ENCODE peak calls at places on chromosome 11, in nine cellular contexts. One of them, this sample, is unnamed.

GRCh38 chr11:35169754-35170153 is 30.8 kb downstream of the CD44 start:
- DNase-seq in stomach: no peak
- DNase-seq in A673: no peak
- DNase-seq in CD8-positive, alpha-beta T cell: no peak
- DNase-seq in Caco-2: no peak
- DNase-seq in astrocyte of the cerebellum: no peak
- DNase-seq in RWPE1: no peak
- DNase-seq in GM20000: no peak
- DNase-seq in lower leg skin: no peak
- DNase-seq in this sample: no peak

GRCh38 chr11:83249972-83250593 is 36.1 kb downstream of the CCDC90B start:
- DNase-seq in stomach: no peak
- DNase-seq in A673: peak; percentile 68
- DNase-seq in CD8-positive, alpha-beta T cell: peak; percentile 22
- DNase-seq in Caco-2: peak; percentile 42
- DNase-seq in astrocyte of the cerebellum: peak; percentile 22
- DNase-seq in RWPE1: peak; percentile 58
- DNase-seq in GM20000: peak; percentile 51
- DNase-seq in lower leg skin: no peak
- DNase-seq in this sample: peak; percentile 47

GRCh38 chr11:2206291-2206690 is 34.7 kb upstream of the TH start:
- DNase-seq in stomach: peak; percentile 17
- DNase-seq in A673: no peak
- DNase-seq in CD8-positive, alpha-beta T cell: no peak
- DNase-seq in Caco-2: no peak
- DNase-seq in astrocyte of the cerebellum: no peak
- DNase-seq in RWPE1: no peak
- DNase-seq in GM20000: no peak
- DNase-seq in lower leg skin: peak; percentile 11
- DNase-seq in this sample: no peak

GRCh38 chr11:112096194-112096593 is 9.5 kb downstream of the SDHD start:
- DNase-seq in stomach: no peak
- DNase-seq in A673: no peak
- DNase-seq in CD8-positive, alpha-beta T cell: no peak
- DNase-seq in Caco-2: no peak
- DNase-seq in astrocyte of the cerebellum: no peak
- DNase-seq in RWPE1: no peak
- DNase-seq in GM20000: no peak
- DNase-seq in lower leg skin: no peak
- DNase-seq in this sample: no peak

GRCh38 chr11:126546191-126546590 is 190.7 kb downstream of the ST3GAL4 start:
- DNase-seq in stomach: no peak
- DNase-seq in A673: no peak
- DNase-seq in CD8-positive, alpha-beta T cell: no peak
- DNase-seq in Caco-2: no peak
- DNase-seq in astrocyte of the cerebellum: no peak
- DNase-seq in RWPE1: no peak
- DNase-seq in GM20000: no peak
- DNase-seq in lower leg skin: no peak
- DNase-seq in this sample: no peak

GRCh38 chr11:83206221-83206620 is 12.7 kb downstream of the ANKRD42 start:
- DNase-seq in stomach: no peak
- DNase-seq in A673: no peak
- DNase-seq in CD8-positive, alpha-beta T cell: no peak
- DNase-seq in Caco-2: no peak
- DNase-seq in astrocyte of the cerebellum: no peak
- DNase-seq in RWPE1: no peak
- DNase-seq in GM20000: no peak
- DNase-seq in lower leg skin: no peak
- DNase-seq in this sample: no peak

GRCh38 chr11:109521571-109522086 is 99.6 kb downstream of the C11orf87 start:
- DNase-seq in stomach: no peak
- DNase-seq in A673: no peak
- DNase-seq in CD8-positive, alpha-beta T cell: no peak
- DNase-seq in Caco-2: peak; percentile 12
- DNase-seq in astrocyte of the cerebellum: no peak
- DNase-seq in RWPE1: peak; percentile 2
- DNase-seq in GM20000: no peak
- DNase-seq in lower leg skin: no peak
- DNase-seq in this sample: no peak

GRCh38 chr11:31958086-31958735 is 132.7 kb upstream of the RCN1 start:
- DNase-seq in stomach: peak; percentile 60
- DNase-seq in A673: peak; percentile 93
- DNase-seq in CD8-positive, alpha-beta T cell: peak; percentile 32
- DNase-seq in Caco-2: peak; percentile 30
- DNase-seq in astrocyte of the cerebellum: no peak
- DNase-seq in RWPE1: peak; percentile 35
- DNase-seq in GM20000: peak; percentile 78
- DNase-seq in lower leg skin: peak; percentile 30
- DNase-seq in this sample: peak; percentile 73

GRCh38 chr11:78373689-78374088 is 43.9 kb downstream of the GAB2 start:
- DNase-seq in stomach: no peak
- DNase-seq in A673: no peak
- DNase-seq in CD8-positive, alpha-beta T cell: no peak
- DNase-seq in Caco-2: no peak
- DNase-seq in astrocyte of the cerebellum: no peak
- DNase-seq in RWPE1: no peak
- DNase-seq in GM20000: no peak
- DNase-seq in lower leg skin: no peak
- DNase-seq in this sample: no peak

GRCh38 chr11:64251986-64252837 is 882 bp downstream of the PLCB3 start:
- DNase-seq in stomach: peak; percentile 78
- DNase-seq in A673: peak; percentile 55
- DNase-seq in CD8-positive, alpha-beta T cell: no peak
- DNase-seq in Caco-2: peak; percentile 77
- DNase-seq in astrocyte of the cerebellum: no peak
- DNase-seq in RWPE1: no peak
- DNase-seq in GM20000: peak; percentile 69
- DNase-seq in lower leg skin: no peak
- DNase-seq in this sample: peak; percentile 70

GRCh38 chr11:64533501-64533900 is 57.5 kb upstream of the SLC22A12 start:
- DNase-seq in stomach: no peak
- DNase-seq in A673: no peak
- DNase-seq in CD8-positive, alpha-beta T cell: no peak
- DNase-seq in Caco-2: no peak
- DNase-seq in astrocyte of the cerebellum: no peak
- DNase-seq in RWPE1: no peak
- DNase-seq in GM20000: no peak
- DNase-seq in lower leg skin: no peak
- DNase-seq in this sample: no peak

GRCh38 chr11:114399490-114399889 is 821 bp downstream of the C11orf71 start:
- DNase-seq in stomach: no peak
- DNase-seq in A673: no peak
- DNase-seq in CD8-positive, alpha-beta T cell: no peak
- DNase-seq in Caco-2: peak; percentile 15
- DNase-seq in astrocyte of the cerebellum: no peak
- DNase-seq in RWPE1: no peak
- DNase-seq in GM20000: no peak
- DNase-seq in lower leg skin: no peak
- DNase-seq in this sample: no peak

GRCh38 chr11:61061081-61061826 is 41.0 kb upstream of the CD5 start:
- DNase-seq in stomach: no peak
- DNase-seq in A673: no peak
- DNase-seq in CD8-positive, alpha-beta T cell: peak; percentile 82
- DNase-seq in Caco-2: no peak
- DNase-seq in astrocyte of the cerebellum: no peak
- DNase-seq in RWPE1: peak; percentile 77
- DNase-seq in GM20000: peak; percentile 71
- DNase-seq in lower leg skin: no peak
- DNase-seq in this sample: peak; percentile 80

GRCh38 chr11:75200051-75200450 is 40.5 kb upstream of the TPBGL start:
- DNase-seq in stomach: no peak
- DNase-seq in A673: no peak
- DNase-seq in CD8-positive, alpha-beta T cell: no peak
- DNase-seq in Caco-2: no peak
- DNase-seq in astrocyte of the cerebellum: no peak
- DNase-seq in RWPE1: no peak
- DNase-seq in GM20000: no peak
- DNase-seq in lower leg skin: no peak
- DNase-seq in this sample: no peak

GRCh38 chr11:119694334-119694733 is 34.7 kb downstream of the NECTIN1 start:
- DNase-seq in stomach: peak; percentile 63
- DNase-seq in A673: no peak
- DNase-seq in CD8-positive, alpha-beta T cell: no peak
- DNase-seq in Caco-2: peak; percentile 62
- DNase-seq in astrocyte of the cerebellum: no peak
- DNase-seq in RWPE1: no peak
- DNase-seq in GM20000: peak; percentile 62
- DNase-seq in lower leg skin: no peak
- DNase-seq in this sample: peak; percentile 67

GRCh38 chr11:132028380-132029240 is 658.2 kb downstream of the NTM start:
- DNase-seq in stomach: peak; percentile 28
- DNase-seq in A673: peak; percentile 90
- DNase-seq in CD8-positive, alpha-beta T cell: no peak
- DNase-seq in Caco-2: peak; percentile 55
- DNase-seq in astrocyte of the cerebellum: peak; percentile 34
- DNase-seq in RWPE1: peak; percentile 17
- DNase-seq in GM20000: no peak
- DNase-seq in lower leg skin: no peak
- DNase-seq in this sample: peak; percentile 25

GRCh38 chr11:17683378-17684161 is 35.8 kb upstream of the MYOD1 start:
- DNase-seq in stomach: no peak
- DNase-seq in A673: no peak
- DNase-seq in CD8-positive, alpha-beta T cell: no peak
- DNase-seq in Caco-2: no peak
- DNase-seq in astrocyte of the cerebellum: peak; percentile 94
- DNase-seq in RWPE1: peak; percentile 38
- DNase-seq in GM20000: no peak
- DNase-seq in lower leg skin: no peak
- DNase-seq in this sample: no peak

GRCh38 chr11:103736323-103736722 is 300.1 kb upstream of the DDI1 start:
- DNase-seq in stomach: no peak
- DNase-seq in A673: no peak
- DNase-seq in CD8-positive, alpha-beta T cell: no peak
- DNase-seq in Caco-2: no peak
- DNase-seq in astrocyte of the cerebellum: no peak
- DNase-seq in RWPE1: no peak
- DNase-seq in GM20000: no peak
- DNase-seq in lower leg skin: no peak
- DNase-seq in this sample: no peak

GRCh38 chr11:44621140-44621681 is 55.7 kb downstream of the CD82 start:
- DNase-seq in stomach: peak; percentile 70
- DNase-seq in A673: peak; percentile 90
- DNase-seq in CD8-positive, alpha-beta T cell: peak; percentile 28
- DNase-seq in Caco-2: peak; percentile 89
- DNase-seq in astrocyte of the cerebellum: no peak
- DNase-seq in RWPE1: peak; percentile 74
- DNase-seq in GM20000: peak; percentile 59
- DNase-seq in lower leg skin: peak; percentile 59
- DNase-seq in this sample: peak; percentile 71

GRCh38 chr11:11478687-11479086 is 125.6 kb upstream of the CSNK2A3 start:
- DNase-seq in stomach: no peak
- DNase-seq in A673: no peak
- DNase-seq in CD8-positive, alpha-beta T cell: no peak
- DNase-seq in Caco-2: no peak
- DNase-seq in astrocyte of the cerebellum: no peak
- DNase-seq in RWPE1: no peak
- DNase-seq in GM20000: no peak
- DNase-seq in lower leg skin: no peak
- DNase-seq in this sample: no peak

GRCh38 chr11:62806611-62807121 is 1.4 kb upstream of the NXF1 start:
- DNase-seq in stomach: no peak
- DNase-seq in A673: no peak
- DNase-seq in CD8-positive, alpha-beta T cell: no peak
- DNase-seq in Caco-2: no peak
- DNase-seq in astrocyte of the cerebellum: no peak
- DNase-seq in RWPE1: no peak
- DNase-seq in GM20000: no peak
- DNase-seq in lower leg skin: peak; percentile 49
- DNase-seq in this sample: no peak

DNA sequence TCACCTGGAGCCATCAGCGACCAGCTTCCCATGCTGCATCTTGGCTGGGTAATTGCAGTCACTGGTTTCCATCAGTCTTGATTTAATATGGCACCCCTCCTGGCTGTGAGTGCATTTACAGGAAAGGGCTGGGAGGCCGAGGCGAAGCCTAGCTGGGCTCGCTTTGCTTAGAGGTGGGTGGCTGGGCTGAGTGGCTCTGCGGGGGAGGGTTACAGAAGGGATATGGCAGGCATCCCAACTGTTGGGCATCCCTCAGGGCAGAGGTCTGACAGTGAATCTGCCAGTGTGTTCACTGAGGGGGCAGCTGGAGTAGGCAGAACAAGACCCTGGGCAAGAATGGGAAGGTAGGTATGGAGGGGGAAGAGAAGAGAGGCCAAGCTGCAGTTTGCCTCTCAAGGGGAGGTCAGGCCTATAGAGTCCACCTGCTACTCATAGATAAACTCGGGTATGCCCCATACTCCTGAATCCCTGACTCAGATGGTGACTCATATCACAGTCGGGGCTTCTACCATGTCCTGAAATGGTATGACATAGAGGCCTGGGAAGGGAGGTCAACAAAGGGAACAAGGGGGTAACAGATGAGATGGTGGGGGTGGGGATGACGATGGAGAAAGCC is 77.5 kb upstream of the PHOX2A start:
- DNase-seq in stomach: no peak
- DNase-seq in A673: no peak
- DNase-seq in CD8-positive, alpha-beta T cell: no peak
- DNase-seq in Caco-2: no peak
- DNase-seq in astrocyte of the cerebellum: no peak
- DNase-seq in RWPE1: peak; percentile 25
- DNase-seq in GM20000: no peak
- DNase-seq in lower leg skin: no peak
- DNase-seq in this sample: no peak
- TF ChIP-seq CTCF in stomach: no peak
- TF ChIP-seq CTCF in A673: no peak
- TF ChIP-seq CTCF in CD8-positive, alpha-beta T cell: no peak
- TF ChIP-seq CTCF in Caco-2: no peak
- TF ChIP-seq CTCF in astrocyte of the cerebellum: no peak
- TF ChIP-seq CTCF in RWPE1: no peak
- TF ChIP-seq CTCF in GM20000: no peak
- TF ChIP-seq CTCF in lower leg skin: no peak
- TF ChIP-seq CTCF in this sample: no peak

GRCh38 chr11:65932558-65932919 is 12.7 kb upstream of the TSGA10IP start:
- DNase-seq in stomach: no peak
- DNase-seq in A673: peak; percentile 75
- DNase-seq in CD8-positive, alpha-beta T cell: no peak
- DNase-seq in Caco-2: peak; percentile 49
- DNase-seq in astrocyte of the cerebellum: no peak
- DNase-seq in RWPE1: no peak
- DNase-seq in GM20000: no peak
- DNase-seq in lower leg skin: no peak
- DNase-seq in this sample: no peak
- TF ChIP-seq CTCF in stomach: no peak
- TF ChIP-seq CTCF in A673: no peak
- TF ChIP-seq CTCF in CD8-positive, alpha-beta T cell: no peak
- TF ChIP-seq CTCF in Caco-2: no peak
- TF ChIP-seq CTCF in astrocyte of the cerebellum: no peak
- TF ChIP-seq CTCF in RWPE1: no peak
- TF ChIP-seq CTCF in GM20000: no peak
- TF ChIP-seq CTCF in lower leg skin: no peak
- TF ChIP-seq CTCF in this sample: no peak

GRCh38 chr11:15074206-15075161 is 1.1 kb downstream of the CALCB start:
- DNase-seq in stomach: peak; percentile 91
- DNase-seq in A673: peak; percentile 86
- DNase-seq in CD8-positive, alpha-beta T cell: peak; percentile 77
- DNase-seq in Caco-2: peak; percentile 86
- DNase-seq in astrocyte of the cerebellum: peak; percentile 53
- DNase-seq in RWPE1: peak; percentile 20
- DNase-seq in GM20000: peak; percentile 54
- DNase-seq in lower leg skin: peak; percentile 65
- DNase-seq in this sample: peak; percentile 70
- TF ChIP-seq CTCF in stomach: no peak
- TF ChIP-seq CTCF in A673: peak; percentile 78
- TF ChIP-seq CTCF in CD8-positive, alpha-beta T cell: peak; percentile 79
- TF ChIP-seq CTCF in Caco-2: peak; percentile 82
- TF ChIP-seq CTCF in astrocyte of the cerebellum: peak; percentile 73
- TF ChIP-seq CTCF in RWPE1: peak; percentile 28
- TF ChIP-seq CTCF in GM20000: peak; percentile 84
- TF ChIP-seq CTCF in lower leg skin: no peak
- TF ChIP-seq CTCF in this sample: peak; percentile 89

GRCh38 chr11:69546735-69547370 is 65.4 kb downstream of the LINC01488 start:
- DNase-seq in stomach: no peak
- DNase-seq in A673: no peak
- DNase-seq in CD8-positive, alpha-beta T cell: no peak
- DNase-seq in Caco-2: no peak
- DNase-seq in astrocyte of the cerebellum: no peak
- DNase-seq in RWPE1: no peak
- DNase-seq in GM20000: peak; percentile 64
- DNase-seq in lower leg skin: no peak
- DNase-seq in this sample: peak; percentile 72
- TF ChIP-seq CTCF in stomach: no peak
- TF ChIP-seq CTCF in A673: no peak
- TF ChIP-seq CTCF in CD8-positive, alpha-beta T cell: no peak
- TF ChIP-seq CTCF in Caco-2: no peak
- TF ChIP-seq CTCF in astrocyte of the cerebellum: no peak
- TF ChIP-seq CTCF in RWPE1: no peak
- TF ChIP-seq CTCF in GM20000: no peak
- TF ChIP-seq CTCF in lower leg skin: no peak
- TF ChIP-seq CTCF in this sample: no peak